ENCODE peak calls at places on chromosomes 6 and 20, in five cellular contexts. One of them, this sample, is unnamed.

GRCh38 chr6:116221931-116222330 is 31.9 kb downstream of the TSPYL4 start:
- DNase-seq in kidney epithelial cell: no peak
- DNase-seq in CD8-positive, alpha-beta T cell: no peak
- DNase-seq in fibroblast of the aortic adventitia: no peak
- DNase-seq in lung: no peak
- DNase-seq in this sample: no peak

GRCh38 chr6:161228911-161229591 is 44.8 kb downstream of the AGPAT4 start:
- DNase-seq in CD8-positive, alpha-beta T cell: no peak
- DNase-seq in lung: no peak
- DNase-seq in kidney epithelial cell: peak; percentile 92
- DNase-seq in fibroblast of the aortic adventitia: peak; percentile 84
- DNase-seq in this sample: no peak

GRCh38 chr6:122153530-122153929 is 245.9 kb upstream of the HSF2 start:
- DNase-seq in fibroblast of the aortic adventitia: no peak
- DNase-seq in kidney epithelial cell: no peak
- DNase-seq in lung: no peak
- DNase-seq in CD8-positive, alpha-beta T cell: no peak
- DNase-seq in this sample: no peak

GRCh38 chr6:5175635-5176034 is 85.1 kb downstream of the LYRM4 start:
- DNase-seq in CD8-positive, alpha-beta T cell: no peak
- DNase-seq in lung: no peak
- DNase-seq in fibroblast of the aortic adventitia: no peak
- DNase-seq in kidney epithelial cell: no peak
- DNase-seq in this sample: no peak

GRCh38 chr6:136696783-136697364 is 95.4 kb downstream of the MAP3K5 start:
- DNase-seq in kidney epithelial cell: no peak
- DNase-seq in fibroblast of the aortic adventitia: no peak
- DNase-seq in CD8-positive, alpha-beta T cell: no peak
- DNase-seq in lung: no peak
- DNase-seq in this sample: no peak

GRCh38 chr6:90780778-90781177 is 193.9 kb upstream of the MAP3K7 start:
- DNase-seq in CD8-positive, alpha-beta T cell: no peak
- DNase-seq in kidney epithelial cell: no peak
- DNase-seq in fibroblast of the aortic adventitia: no peak
- DNase-seq in lung: no peak
- DNase-seq in this sample: no peak

GRCh38 chr6:164563866-164564265 is 745.5 kb downstream of the C6orf118 start:
- DNase-seq in fibroblast of the aortic adventitia: no peak
- DNase-seq in CD8-positive, alpha-beta T cell: no peak
- DNase-seq in lung: no peak
- DNase-seq in kidney epithelial cell: no peak
- DNase-seq in this sample: no peak

GRCh38 chr6:89562114-89562815 is 76.3 kb downstream of the LYRM2 start:
- DNase-seq in kidney epithelial cell: no peak
- DNase-seq in lung: no peak
- DNase-seq in fibroblast of the aortic adventitia: peak; percentile 10
- DNase-seq in CD8-positive, alpha-beta T cell: no peak
- DNase-seq in this sample: no peak

GRCh38 chr6:141963543-141964295 is 169.0 kb upstream of the GJE1 start:
- DNase-seq in fibroblast of the aortic adventitia: no peak
- DNase-seq in kidney epithelial cell: no peak
- DNase-seq in lung: no peak
- DNase-seq in CD8-positive, alpha-beta T cell: no peak
- DNase-seq in this sample: no peak

GRCh38 chr6:11778042-11778441 is 561 bp downstream of the ADTRP start:
- DNase-seq in CD8-positive, alpha-beta T cell: no peak
- DNase-seq in kidney epithelial cell: no peak
- DNase-seq in fibroblast of the aortic adventitia: no peak
- DNase-seq in lung: no peak
- DNase-seq in this sample: no peak

DNA sequence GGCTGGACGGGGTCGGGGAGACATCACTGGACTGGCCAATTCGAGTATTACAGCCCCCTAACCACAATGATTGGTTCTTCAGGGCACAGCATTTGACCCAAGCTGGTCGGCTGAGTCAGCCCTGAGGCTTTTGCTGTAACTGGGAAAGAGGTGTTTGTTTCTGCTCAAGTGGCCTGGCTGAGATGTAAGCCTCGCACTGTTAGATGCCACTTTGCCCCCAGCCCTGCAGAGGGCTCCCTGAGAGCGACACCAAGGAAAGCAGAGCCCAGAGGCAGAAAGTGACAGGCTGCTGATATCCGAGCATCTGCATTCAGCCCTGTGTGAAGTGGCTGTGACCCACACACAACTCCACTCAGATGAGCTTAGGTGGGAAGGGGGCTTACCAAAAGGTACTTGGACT is 19.4 kb downstream of the ERGIC3 start:
- DNase-seq in lung: peak; percentile 43
- DNase-seq in kidney epithelial cell: peak; percentile 47
- DNase-seq in fibroblast of the aortic adventitia: peak; percentile 27
- DNase-seq in CD8-positive, alpha-beta T cell: no peak
- DNase-seq in this sample: no peak
- TF ChIP-seq CTCF in lung: no peak
- TF ChIP-seq CTCF in kidney epithelial cell: peak; percentile 64
- TF ChIP-seq CTCF in fibroblast of the aortic adventitia: peak; percentile 21
- TF ChIP-seq CTCF in CD8-positive, alpha-beta T cell: no peak
- TF ChIP-seq CTCF in this sample: peak; percentile 29

GRCh38 chr6:40286721-40287120 is 300.4 kb downstream of the LRFN2 start:
- DNase-seq in kidney epithelial cell: no peak
- DNase-seq in lung: no peak
- DNase-seq in fibroblast of the aortic adventitia: no peak
- DNase-seq in CD8-positive, alpha-beta T cell: no peak
- DNase-seq in this sample: no peak
- TF ChIP-seq CTCF in kidney epithelial cell: no peak
- TF ChIP-seq CTCF in lung: no peak
- TF ChIP-seq CTCF in fibroblast of the aortic adventitia: no peak
- TF ChIP-seq CTCF in CD8-positive, alpha-beta T cell: no peak
- TF ChIP-seq CTCF in this sample: no peak

GRCh38 chr6:14476793-14477531 is 359.4 kb downstream of the CD83 start:
- DNase-seq in CD8-positive, alpha-beta T cell: no peak
- DNase-seq in fibroblast of the aortic adventitia: peak; percentile 97
- DNase-seq in kidney epithelial cell: peak; percentile 88
- DNase-seq in lung: no peak
- DNase-seq in this sample: no peak

GRCh38 chr6:14474816-14475215 is 357.2 kb downstream of the CD83 start:
- DNase-seq in kidney epithelial cell: no peak
- DNase-seq in CD8-positive, alpha-beta T cell: no peak
- DNase-seq in fibroblast of the aortic adventitia: no peak
- DNase-seq in lung: no peak
- DNase-seq in this sample: no peak

GRCh38 chr6:14478396-14479225 is 361.0 kb downstream of the CD83 start:
- DNase-seq in lung: no peak
- DNase-seq in fibroblast of the aortic adventitia: peak; percentile 58
- DNase-seq in kidney epithelial cell: no peak
- DNase-seq in CD8-positive, alpha-beta T cell: no peak
- DNase-seq in this sample: no peak

GRCh38 chr6:14475306-14475705 is 357.7 kb downstream of the CD83 start:
- DNase-seq in fibroblast of the aortic adventitia: no peak
- DNase-seq in kidney epithelial cell: no peak
- DNase-seq in lung: no peak
- DNase-seq in CD8-positive, alpha-beta T cell: no peak
- DNase-seq in this sample: no peak

DNA sequence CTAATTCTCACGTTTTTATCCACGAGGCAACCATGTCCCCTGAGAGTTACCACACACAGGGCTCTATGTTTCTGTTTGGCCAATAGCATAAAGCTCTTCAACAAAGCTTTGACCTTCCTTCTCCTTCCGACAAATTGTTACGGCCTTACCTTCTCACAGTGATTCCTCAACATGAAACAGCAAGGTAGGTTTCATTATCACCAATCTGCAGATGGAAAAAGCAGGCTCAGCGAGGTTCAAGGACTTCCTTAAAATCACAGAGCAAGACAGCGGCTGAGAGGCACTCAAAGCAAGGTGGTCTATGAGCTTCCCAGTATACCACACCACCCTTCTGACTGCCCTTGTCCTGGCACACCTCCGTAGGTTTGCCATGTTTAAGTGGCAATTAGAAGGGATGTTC is 360.0 kb downstream of the CD83 start:
- DNase-seq in fibroblast of the aortic adventitia: no peak
- DNase-seq in kidney epithelial cell: no peak
- DNase-seq in CD8-positive, alpha-beta T cell: no peak
- DNase-seq in lung: no peak
- DNase-seq in this sample: no peak
- TF ChIP-seq CTCF in fibroblast of the aortic adventitia: no peak
- TF ChIP-seq CTCF in kidney epithelial cell: no peak
- TF ChIP-seq CTCF in CD8-positive, alpha-beta T cell: no peak
- TF ChIP-seq CTCF in lung: no peak
- TF ChIP-seq CTCF in this sample: no peak

GRCh38 chr20:61724376-61724775 is 341.3 kb downstream of the TAF4 start:
- DNase-seq in CD8-positive, alpha-beta T cell: no peak
- DNase-seq in lung: no peak
- DNase-seq in kidney epithelial cell: no peak
- DNase-seq in fibroblast of the aortic adventitia: no peak
- DNase-seq in this sample: no peak
- TF ChIP-seq CTCF in CD8-positive, alpha-beta T cell: no peak
- TF ChIP-seq CTCF in lung: no peak
- TF ChIP-seq CTCF in kidney epithelial cell: peak; percentile 43
- TF ChIP-seq CTCF in fibroblast of the aortic adventitia: no peak
- TF ChIP-seq CTCF in this sample: no peak

This sample was measured in GM13976.